ENCODE peak calls at places on chromosomes 7 and 10, in ten cellular contexts. One of them, this sample, is unnamed.

GRCh38 chr10:99976886-99977391 is 32.8 kb downstream of the DNMBP start:
- DNase-seq in mammary epithelial cell: peak; percentile 96
- DNase-seq in HCT116: peak; percentile 86
- DNase-seq in transverse colon: no peak
- DNase-seq in MM.1S: no peak
- DNase-seq in colonic mucosa: no peak
- DNase-seq in effector memory CD4-positive, alpha-beta T cell: no peak
- DNase-seq in adipocyte: peak; percentile 97
- DNase-seq in GM23248: peak; percentile 97
- DNase-seq in CD4-positive, alpha-beta memory T cell: no peak
- DNase-seq in this sample: peak; percentile 58

GRCh38 chr7:18437086-18437485 is 58.5 kb upstream of the HDAC9 start:
- DNase-seq in colonic mucosa: no peak
- DNase-seq in GM23248: no peak
- DNase-seq in effector memory CD4-positive, alpha-beta T cell: no peak
- DNase-seq in HCT116: no peak
- DNase-seq in adipocyte: peak; percentile 36
- DNase-seq in mammary epithelial cell: no peak
- DNase-seq in transverse colon: no peak
- DNase-seq in MM.1S: no peak
- DNase-seq in CD4-positive, alpha-beta memory T cell: no peak
- DNase-seq in this sample: no peak

GRCh38 chr7:67406941-67407340 is 410.3 kb downstream of the TYW1 start:
- DNase-seq in effector memory CD4-positive, alpha-beta T cell: no peak
- DNase-seq in adipocyte: no peak
- DNase-seq in MM.1S: no peak
- DNase-seq in mammary epithelial cell: no peak
- DNase-seq in HCT116: no peak
- DNase-seq in colonic mucosa: no peak
- DNase-seq in transverse colon: no peak
- DNase-seq in CD4-positive, alpha-beta memory T cell: no peak
- DNase-seq in GM23248: no peak
- DNase-seq in this sample: no peak

GRCh38 chr10:124339951-124340760 is 78.6 kb downstream of the OAT start:
- DNase-seq in GM23248: peak; percentile 49
- DNase-seq in colonic mucosa: no peak
- DNase-seq in transverse colon: no peak
- DNase-seq in mammary epithelial cell: peak; percentile 19
- DNase-seq in HCT116: no peak
- DNase-seq in effector memory CD4-positive, alpha-beta T cell: no peak
- DNase-seq in CD4-positive, alpha-beta memory T cell: no peak
- DNase-seq in MM.1S: no peak
- DNase-seq in adipocyte: peak; percentile 98
- DNase-seq in this sample: no peak

GRCh38 chr10:110502072-110502845 is 4.6 kb downstream of the DUSP5 start:
- DNase-seq in colonic mucosa: no peak
- DNase-seq in effector memory CD4-positive, alpha-beta T cell: no peak
- DNase-seq in mammary epithelial cell: no peak
- DNase-seq in transverse colon: no peak
- DNase-seq in HCT116: no peak
- DNase-seq in CD4-positive, alpha-beta memory T cell: no peak
- DNase-seq in adipocyte: no peak
- DNase-seq in GM23248: no peak
- DNase-seq in MM.1S: peak; percentile 36
- DNase-seq in this sample: no peak

GRCh38 chr10:112552593-112553110 is 105.6 kb downstream of the VTI1A start:
- DNase-seq in CD4-positive, alpha-beta memory T cell: no peak
- DNase-seq in effector memory CD4-positive, alpha-beta T cell: no peak
- DNase-seq in GM23248: no peak
- DNase-seq in transverse colon: no peak
- DNase-seq in adipocyte: no peak
- DNase-seq in MM.1S: no peak
- DNase-seq in mammary epithelial cell: no peak
- DNase-seq in colonic mucosa: no peak
- DNase-seq in HCT116: no peak
- DNase-seq in this sample: no peak

GRCh38 chr10:74924251-74924954 is 98.0 kb downstream of the KAT6B start:
- DNase-seq in GM23248: peak; percentile 94
- DNase-seq in colonic mucosa: no peak
- DNase-seq in transverse colon: no peak
- DNase-seq in effector memory CD4-positive, alpha-beta T cell: no peak
- DNase-seq in adipocyte: peak; percentile 92
- DNase-seq in CD4-positive, alpha-beta memory T cell: no peak
- DNase-seq in HCT116: peak; percentile 57
- DNase-seq in MM.1S: no peak
- DNase-seq in mammary epithelial cell: peak; percentile 87
- DNase-seq in this sample: peak; percentile 11

GRCh38 chr7:129368389-129368986 is 65.7 kb upstream of the STRIP2 start:
- DNase-seq in transverse colon: no peak
- DNase-seq in effector memory CD4-positive, alpha-beta T cell: no peak
- DNase-seq in MM.1S: peak; percentile 20
- DNase-seq in CD4-positive, alpha-beta memory T cell: no peak
- DNase-seq in mammary epithelial cell: no peak
- DNase-seq in colonic mucosa: no peak
- DNase-seq in HCT116: no peak
- DNase-seq in GM23248: no peak
- DNase-seq in adipocyte: no peak
- DNase-seq in this sample: no peak

GRCh38 chr10:103307594-103307993 is 30.7 kb downstream of the INA start:
- DNase-seq in transverse colon: no peak
- DNase-seq in GM23248: no peak
- DNase-seq in adipocyte: no peak
- DNase-seq in mammary epithelial cell: no peak
- DNase-seq in MM.1S: no peak
- DNase-seq in CD4-positive, alpha-beta memory T cell: no peak
- DNase-seq in HCT116: no peak
- DNase-seq in effector memory CD4-positive, alpha-beta T cell: no peak
- DNase-seq in colonic mucosa: no peak
- DNase-seq in this sample: no peak

GRCh38 chr7:47478017-47478344 is 103.9 kb downstream of the TNS3 start:
- DNase-seq in MM.1S: no peak
- DNase-seq in adipocyte: peak; percentile 40
- DNase-seq in HCT116: no peak
- DNase-seq in transverse colon: no peak
- DNase-seq in colonic mucosa: no peak
- DNase-seq in CD4-positive, alpha-beta memory T cell: no peak
- DNase-seq in mammary epithelial cell: no peak
- DNase-seq in effector memory CD4-positive, alpha-beta T cell: no peak
- DNase-seq in GM23248: peak; percentile 64
- DNase-seq in this sample: no peak

GRCh38 chr7:96182424-96183158 is 139.3 kb downstream of the SLC25A13 start:
- DNase-seq in transverse colon: no peak
- DNase-seq in HCT116: no peak
- DNase-seq in mammary epithelial cell: no peak
- DNase-seq in adipocyte: no peak
- DNase-seq in MM.1S: no peak
- DNase-seq in colonic mucosa: no peak
- DNase-seq in CD4-positive, alpha-beta memory T cell: no peak
- DNase-seq in GM23248: no peak
- DNase-seq in effector memory CD4-positive, alpha-beta T cell: no peak
- DNase-seq in this sample: no peak

GRCh38 chr7:109003742-109004141 is 434.1 kb downstream of the DNAJB9 start:
- DNase-seq in GM23248: no peak
- DNase-seq in adipocyte: no peak
- DNase-seq in colonic mucosa: no peak
- DNase-seq in HCT116: no peak
- DNase-seq in CD4-positive, alpha-beta memory T cell: no peak
- DNase-seq in MM.1S: no peak
- DNase-seq in mammary epithelial cell: peak; percentile 0
- DNase-seq in effector memory CD4-positive, alpha-beta T cell: no peak
- DNase-seq in transverse colon: no peak
- DNase-seq in this sample: no peak

GRCh38 chr7:22675436-22675835 is 51.6 kb upstream of the IL6 start:
- DNase-seq in adipocyte: no peak
- DNase-seq in effector memory CD4-positive, alpha-beta T cell: no peak
- DNase-seq in CD4-positive, alpha-beta memory T cell: no peak
- DNase-seq in MM.1S: no peak
- DNase-seq in GM23248: no peak
- DNase-seq in transverse colon: no peak
- DNase-seq in HCT116: no peak
- DNase-seq in mammary epithelial cell: no peak
- DNase-seq in colonic mucosa: no peak
- DNase-seq in this sample: no peak
- H3K4me1 ChIP-seq in adipocyte: no peaks in the 10 kb centered on the region
- H3K4me1 ChIP-seq in effector memory CD4-positive, alpha-beta T cell: peaks cover 14% of the 10 kb centered on the region
- H3K4me1 ChIP-seq in CD4-positive, alpha-beta memory T cell: peaks cover 76% of the 10 kb centered on the region
- H3K4me1 ChIP-seq in MM.1S: peaks cover 58% of the 10 kb centered on the region
- H3K4me1 ChIP-seq in GM23248: peaks cover 13% of the 10 kb centered on the region
- H3K4me1 ChIP-seq in transverse colon: no peaks in the 10 kb centered on the region
- H3K4me1 ChIP-seq in HCT116: no peaks in the 10 kb centered on the region
- H3K4me1 ChIP-seq in mammary epithelial cell: peaks cover 19% of the 10 kb centered on the region
- H3K4me1 ChIP-seq in colonic mucosa: no peaks in the 10 kb centered on the region
- H3K4me1 ChIP-seq in this sample: no peaks in the 10 kb centered on the region

DNA sequence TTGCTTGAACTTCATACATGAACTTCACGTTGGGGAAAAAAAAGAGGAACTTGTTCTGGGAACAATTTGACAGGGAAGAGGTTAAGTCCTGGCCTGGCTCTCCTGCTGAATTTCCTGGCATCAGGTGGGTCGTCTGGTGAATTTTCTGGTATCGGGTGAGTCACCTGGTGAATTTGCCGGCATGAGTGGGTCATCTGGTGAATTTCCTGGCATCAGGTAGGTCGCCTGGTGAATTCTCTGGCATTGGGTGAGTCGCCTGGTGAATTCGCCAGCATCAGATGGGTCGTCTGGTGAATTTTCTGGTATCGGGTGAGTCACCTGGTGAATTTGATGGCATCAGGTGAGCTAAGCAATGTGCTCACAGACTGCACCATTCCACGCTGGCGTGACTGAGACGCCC is 255.4 kb downstream of the TCERG1L start:
- DNase-seq in effector memory CD4-positive, alpha-beta T cell: no peak
- DNase-seq in GM23248: no peak
- DNase-seq in adipocyte: no peak
- DNase-seq in CD4-positive, alpha-beta memory T cell: no peak
- DNase-seq in transverse colon: no peak
- DNase-seq in colonic mucosa: no peak
- DNase-seq in MM.1S: no peak
- DNase-seq in mammary epithelial cell: no peak
- DNase-seq in HCT116: no peak
- DNase-seq in this sample: no peak
- H3K27me3 ChIP-seq in effector memory CD4-positive, alpha-beta T cell: no peaks in the 10 kb centered on the region
- H3K27me3 ChIP-seq in GM23248: no peaks in the 10 kb centered on the region
- H3K27me3 ChIP-seq in adipocyte: no peaks in the 10 kb centered on the region
- H3K27me3 ChIP-seq in CD4-positive, alpha-beta memory T cell: no peaks in the 10 kb centered on the region
- H3K27me3 ChIP-seq in transverse colon: no peaks in the 10 kb centered on the region
- H3K27me3 ChIP-seq in colonic mucosa: no peaks in the 10 kb centered on the region
- H3K27me3 ChIP-seq in MM.1S: no peaks in the 10 kb centered on the region
- H3K27me3 ChIP-seq in mammary epithelial cell: no peaks in the 10 kb centered on the region
- H3K27me3 ChIP-seq in HCT116: no peaks in the 10 kb centered on the region
- H3K27me3 ChIP-seq in this sample: no peaks in the 10 kb centered on the region

GRCh38 chr10:10796061-10796773 is 221.5 kb upstream of the CELF2 start:
- DNase-seq in mammary epithelial cell: no peak
- DNase-seq in MM.1S: no peak
- DNase-seq in transverse colon: no peak
- DNase-seq in HCT116: no peak
- DNase-seq in colonic mucosa: no peak
- DNase-seq in CD4-positive, alpha-beta memory T cell: no peak
- DNase-seq in effector memory CD4-positive, alpha-beta T cell: no peak
- DNase-seq in adipocyte: no peak
- DNase-seq in GM23248: peak; percentile 70
- DNase-seq in this sample: no peak

GRCh38 chr10:10796774-10797415 is 220.8 kb upstream of the CELF2 start:
- DNase-seq in transverse colon: no peak
- DNase-seq in CD4-positive, alpha-beta memory T cell: no peak
- DNase-seq in HCT116: no peak
- DNase-seq in adipocyte: no peak
- DNase-seq in colonic mucosa: no peak
- DNase-seq in effector memory CD4-positive, alpha-beta T cell: no peak
- DNase-seq in mammary epithelial cell: peak; percentile 58
- DNase-seq in GM23248: peak; percentile 65
- DNase-seq in MM.1S: no peak
- DNase-seq in this sample: no peak

GRCh38 chr10:10798021-10798420 is 219.7 kb upstream of the CELF2 start:
- DNase-seq in CD4-positive, alpha-beta memory T cell: no peak
- DNase-seq in effector memory CD4-positive, alpha-beta T cell: no peak
- DNase-seq in colonic mucosa: no peak
- DNase-seq in mammary epithelial cell: no peak
- DNase-seq in MM.1S: no peak
- DNase-seq in GM23248: peak; percentile 36
- DNase-seq in adipocyte: no peak
- DNase-seq in transverse colon: no peak
- DNase-seq in HCT116: no peak
- DNase-seq in this sample: no peak

GRCh38 chr10:10798543-10799192 is 219.0 kb upstream of the CELF2 start:
- DNase-seq in HCT116: no peak
- DNase-seq in effector memory CD4-positive, alpha-beta T cell: no peak
- DNase-seq in MM.1S: no peak
- DNase-seq in CD4-positive, alpha-beta memory T cell: no peak
- DNase-seq in transverse colon: no peak
- DNase-seq in colonic mucosa: no peak
- DNase-seq in adipocyte: no peak
- DNase-seq in GM23248: peak; percentile 53
- DNase-seq in mammary epithelial cell: no peak
- DNase-seq in this sample: no peak

GRCh38 chr10:10797467-10797866 is 220.2 kb upstream of the CELF2 start:
- DNase-seq in adipocyte: no peak
- DNase-seq in MM.1S: no peak
- DNase-seq in HCT116: no peak
- DNase-seq in transverse colon: no peak
- DNase-seq in effector memory CD4-positive, alpha-beta T cell: no peak
- DNase-seq in mammary epithelial cell: no peak
- DNase-seq in GM23248: peak; percentile 47
- DNase-seq in colonic mucosa: no peak
- DNase-seq in CD4-positive, alpha-beta memory T cell: no peak
- DNase-seq in this sample: no peak
- H3K4me3 ChIP-seq in adipocyte: peak overlapping the region; percentile 75
- H3K4me3 ChIP-seq in MM.1S: no peak overlapping the region
- H3K4me3 ChIP-seq in HCT116: no peak overlapping the region
- H3K4me3 ChIP-seq in transverse colon: no peak overlapping the region
- H3K4me3 ChIP-seq in effector memory CD4-positive, alpha-beta T cell: no peak overlapping the region
- H3K4me3 ChIP-seq in mammary epithelial cell: no peak overlapping the region
- H3K4me3 ChIP-seq in GM23248: peak overlapping the region; percentile 35
- H3K4me3 ChIP-seq in colonic mucosa: no peak overlapping the region
- H3K4me3 ChIP-seq in CD4-positive, alpha-beta memory T cell: no peak overlapping the region
- H3K4me3 ChIP-seq in this sample: no peak overlapping the region

DNA sequence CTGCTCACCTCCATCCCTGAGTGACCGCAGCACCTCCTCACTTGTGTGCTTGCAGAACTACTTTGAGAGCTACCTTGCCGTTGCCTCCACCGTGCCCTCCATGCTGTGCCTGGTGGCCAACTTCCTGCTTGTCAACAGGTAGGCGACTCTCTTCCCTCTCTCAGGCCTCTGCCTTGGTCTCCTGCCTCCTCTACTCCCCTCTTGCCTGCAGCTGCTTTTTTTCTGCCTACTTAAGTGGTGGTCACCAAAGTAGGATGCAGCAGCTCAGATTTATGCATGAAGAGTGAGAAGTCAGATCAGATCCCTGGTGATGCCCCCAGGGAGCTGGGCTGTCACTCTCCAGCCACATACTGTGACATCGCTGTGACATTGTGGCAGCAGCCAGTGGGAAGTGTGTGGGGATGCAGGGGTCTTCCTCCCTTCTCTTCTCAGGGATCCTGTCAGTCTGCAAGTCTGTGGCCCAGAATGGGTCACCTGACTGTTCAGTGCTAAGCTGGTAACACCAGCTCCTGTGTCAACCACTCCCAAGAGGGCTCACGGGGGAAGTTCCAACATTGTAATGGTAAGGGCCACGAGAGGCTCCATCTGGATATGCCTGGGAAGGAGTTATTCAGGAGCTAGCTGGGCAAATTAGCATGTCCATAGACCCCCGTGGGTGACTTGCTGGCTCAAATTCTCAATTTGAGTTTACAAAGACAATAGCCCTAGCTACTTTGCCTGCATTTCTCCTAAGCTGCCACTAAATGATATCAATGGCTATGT is 25.3 kb downstream of the SLC29A3 start:
- DNase-seq in transverse colon: no peak
- DNase-seq in colonic mucosa: no peak
- DNase-seq in CD4-positive, alpha-beta memory T cell: no peak
- DNase-seq in HCT116: no peak
- DNase-seq in mammary epithelial cell: no peak
- DNase-seq in adipocyte: no peak
- DNase-seq in effector memory CD4-positive, alpha-beta T cell: no peak
- DNase-seq in GM23248: no peak
- DNase-seq in MM.1S: no peak
- DNase-seq in this sample: peak; percentile 66
- H3K4me1 ChIP-seq in transverse colon: peaks cover 15% of the 10 kb centered on the region
- H3K4me1 ChIP-seq in colonic mucosa: peaks cover 20% of the 10 kb centered on the region
- H3K4me1 ChIP-seq in CD4-positive, alpha-beta memory T cell: no peaks in the 10 kb centered on the region
- H3K4me1 ChIP-seq in HCT116: peaks cover 15% of the 10 kb centered on the region
- H3K4me1 ChIP-seq in mammary epithelial cell: peaks cover 25% of the 10 kb centered on the region
- H3K4me1 ChIP-seq in adipocyte: peaks cover 6% of the 10 kb centered on the region
- H3K4me1 ChIP-seq in effector memory CD4-positive, alpha-beta T cell: no peaks in the 10 kb centered on the region
- H3K4me1 ChIP-seq in GM23248: peaks cover 6% of the 10 kb centered on the region
- H3K4me1 ChIP-seq in MM.1S: no peaks in the 10 kb centered on the region
- H3K4me1 ChIP-seq in this sample: peaks cover 4% of the 10 kb centered on the region

This sample was measured in HAP-1.